ENCODE peak calls at places on chromosomes 2 and 18, in seven cellular contexts. B, P, Z, Q, S, Y and A are unnamed samples.

GRCh38 chr2:85583667-85584353 is 421 bp upstream of the VAMP5 start:
- DNase-seq in B (no peak), Q (no peak), Y (no peak), Z (no peak), S (no peak), P (no peak), A (no peak)

GRCh38 chr18:39825485-39825884 is 2129.5 kb upstream of the PIK3C3 start:
- DNase-seq in S (no peak), Y (no peak), Q (no peak), P (no peak), B (no peak), Z (no peak), A (no peak)

GRCh38 chr2:58291726-58292430 is 50.8 kb upstream of the FANCL start:
- DNase-seq in P (no peak), S (no peak), B (no peak), Z (no peak), Q (no peak), Y (no peak), A (no peak)

GRCh38 chr18:11021477-11021876 is 127.9 kb downstream of the PIEZO2 start:
- DNase-seq in P (no peak), Y (no peak), Z (no peak), B (no peak), S (no peak), Q (no peak), A (no peak)

GRCh38 chr18:76795981-76796380 is 26.4 kb upstream of the ZNF236 start:
- DNase-seq in S (no peak), Z (no peak), Q (no peak), P (no peak), B (no peak), Y (no peak), A (peak; percentile 25)

GRCh38 chr2:166180951-166181812 is 53.4 kb upstream of the SCN1A start:
- DNase-seq in S (peak; percentile 88), Z (no peak), Y (no peak), Q (peak; percentile 68), P (peak; percentile 74), B (peak; percentile 56), A (peak; percentile 36)

GRCh38 chr2:156476516-156477206 is 40.5 kb downstream of the GPD2 start:
- DNase-seq in S (no peak), P (no peak), Z (no peak), B (peak; percentile 74), Y (no peak), Q (no peak), A (no peak)

GRCh38 chr2:132849118-132849517 is 179.1 kb upstream of the LYPD1 start:
- DNase-seq in Q (no peak), P (no peak), S (no peak), Y (no peak), Z (no peak), B (peak; percentile 81), A (no peak)

GRCh38 chr2:163601377-163601776 is 134.4 kb downstream of the FIGN start:
- DNase-seq in Q (no peak), P (no peak), B (peak; percentile 24), Y (no peak), Z (no peak), S (peak; percentile 58), A (peak; percentile 56)

GRCh38 chr2:163077241-163077640 is 238.7 kb upstream of the KCNH7 start:
- DNase-seq in Z (no peak), P (no peak), S (no peak), Q (no peak), Y (no peak), B (no peak), A (peak; percentile 47)

GRCh38 chr2:70854416-70854815 is 18.8 kb upstream of the CD207 start:
- DNase-seq in B (no peak), Q (no peak), S (peak; percentile 24), P (no peak), Y (no peak), Z (no peak), A (no peak)

GRCh38 chr2:220684099-220684498 is 888.0 kb downstream of the EPHA4 start:
- DNase-seq in B (no peak), Q (no peak), Y (no peak), P (no peak), Z (no peak), S (no peak), A (no peak)

GRCh38 chr2:220191737-220192136 is 564.3 kb downstream of the SLC4A3 start:
- DNase-seq in Z (no peak), P (no peak), Y (no peak), Q (no peak), S (no peak), B (no peak), A (no peak)

GRCh38 chr2:129253461-129253812 is 726.0 kb upstream of the RAB6C start:
- DNase-seq in Y (no peak), Q (peak; percentile 27), Z (no peak), S (peak; percentile 77), B (no peak), P (peak; percentile 45), A (peak; percentile 35)

GRCh38 chr2:56741601-56742102 is 557.9 kb downstream of the CCDC85A start:
- DNase-seq in Q (no peak), Z (no peak), P (peak; percentile 72), B (peak; percentile 71), Y (no peak), S (peak; percentile 61), A (peak; percentile 11)

GRCh38 chr2:160970052-160970846 is 190.0 kb upstream of the TANK start:
- DNase-seq in P (peak; percentile 82), S (peak; percentile 69), Q (peak; percentile 47), Y (no peak), B (peak; percentile 82), Z (no peak), A (peak; percentile 80)

GRCh38 chr2:226354434-226354833 is 445.2 kb downstream of the IRS1 start:
- DNase-seq in Y (no peak), P (peak; percentile 9), S (no peak), Z (no peak), B (peak; percentile 74), Q (no peak), A (no peak)

GRCh38 chr18:5894215-5894612 is 1.1 kb downstream of the TMEM200C start:
- DNase-seq in Z (no peak), Y (no peak), B (peak; percentile 12), S (no peak), P (no peak), Q (no peak), A (no peak)

GRCh38 chr2:30371772-30372373 is 75.2 kb upstream of the LCLAT1 start:
- DNase-seq in Y (no peak), B (no peak), Q (no peak), S (no peak), P (no peak), Z (no peak), A (no peak)

GRCh38 chr2:65939687-65940086 is 495.2 kb upstream of the MEIS1 start:
- DNase-seq in Q (no peak), Z (no peak), Y (no peak), B (no peak), S (no peak), P (no peak), A (no peak)

GRCh38 chr2:196191541-196191940 is 20.2 kb upstream of the STK17B start:
- DNase-seq in Q (no peak), P (no peak), Y (no peak), Z (no peak), B (no peak), S (no peak), A (no peak)

GRCh38 chr2:44120428-44120827 is 48.2 kb upstream of the PPM1B start:
- DNase-seq in Y (no peak), S (no peak), Z (no peak), P (no peak), Q (no peak), B (peak; percentile 93), A (no peak)

GRCh38 chr2:29829841-29830240 is 91.5 kb downstream of the ALK start:
- DNase-seq in S (no peak), P (no peak), B (no peak), Q (no peak), Y (no peak), Z (no peak), A (no peak)

GRCh38 chr2:23753291-23754006 is 173.5 kb downstream of the ATAD2B start:
- DNase-seq in S (no peak), Q (no peak), Z (no peak), Y (no peak), B (peak; percentile 58), P (no peak), A (no peak)

GRCh38 chr2:233059797-233060499 is at the start of gene INPP5D:
- DNase-seq in B (no peak), S (no peak), P (no peak), Z (no peak), Q (no peak), Y (peak; percentile 55), A (no peak)

GRCh38 chr2:96860065-96861029 is 2.5 kb upstream of the ANKRD39 start:
- DNase-seq in S (peak; percentile 49), Q (no peak), B (no peak), Y (no peak), Z (no peak), P (no peak), A (no peak)

GRCh38 chr2:60495226-60495625 is 58.2 kb downstream of the BCL11A start:
- DNase-seq in Y (no peak), Q (no peak), Z (no peak), B (no peak), S (no peak), P (peak; percentile 66), A (no peak)

GRCh38 chr18:25350561-25351201 is 1.3 kb downstream of the ZNF521 start:
- DNase-seq in Q (peak; percentile 54), Z (no peak), S (peak; percentile 56), Y (no peak), P (peak; percentile 70), B (peak; percentile 65), A (no peak)

GRCh38 chr2:30425326-30425725 is 21.7 kb upstream of the LCLAT1 start:
- DNase-seq in Z (no peak), Y (no peak), B (no peak), P (no peak), S (no peak), Q (no peak), A (no peak)

GRCh38 chr18:77906103-77906502 is 656.5 kb downstream of the GALR1 start:
- DNase-seq in S (no peak), Q (no peak), B (no peak), Z (no peak), Y (no peak), P (no peak), A (no peak)

GRCh38 chr2:45168731-45169338 is 159.6 kb upstream of the SIX2 start:
- DNase-seq in Q (peak; percentile 34), Z (no peak), Y (no peak), B (no peak), P (no peak), S (peak; percentile 60), A (no peak)

GRCh38 chr2:102698369-102699111 is 63.3 kb upstream of the TMEM182 start:
- DNase-seq in B (no peak), Z (no peak), Y (no peak), Q (no peak), P (peak; percentile 72), S (no peak), A (no peak)

GRCh38 chr18:78138993-78139496 is 840.6 kb upstream of the SALL3 start:
- DNase-seq in P (no peak), Y (no peak), B (no peak), S (peak; percentile 83), Z (no peak), Q (no peak), A (peak; percentile 82)

GRCh38 chr2:65630643-65631042 is 198.2 kb upstream of the SPRED2 start:
- DNase-seq in P (peak; percentile 46), Q (no peak), B (peak; percentile 77), Y (no peak), S (no peak), Z (no peak), A (no peak)

GRCh38 chr2:160437273-160437672 is 56.3 kb downstream of the RBMS1 start:
- DNase-seq in P (no peak), B (no peak), Y (no peak), Q (no peak), Z (no peak), S (no peak), A (no peak)

GRCh38 chr18:77173274-77174030 is 40.9 kb upstream of the MBP start:
- DNase-seq in S (no peak), Z (no peak), Q (no peak), B (no peak), Y (no peak), P (no peak), A (no peak)

GRCh38 chr2:61759718-61760117 is 94.1 kb downstream of the FAM161A start:
- DNase-seq in S (no peak), Z (no peak), Q (no peak), B (peak; percentile 88), P (no peak), Y (no peak), A (no peak)

GRCh38 chr2:134899204-134899603 is 19.4 kb upstream of the CCNT2 start:
- DNase-seq in Z (no peak), S (no peak), P (no peak), Y (no peak), Q (no peak), B (no peak), A (no peak)